ENCODE peak calls at places on chromosome X, in six cellular contexts. F, Q, O, H, D and L are unnamed samples.

GRCh38 chrX:19958530-19959486 is 32.1 kb downstream of the BCLAF3 start:
- DNase-seq in H (no peak), D (peak), O (peak), F (no peak), Q (no peak), L (peak)

GRCh38 chrX:71859637-71860036 is 51.0 kb upstream of the NHSL2 start:
- DNase-seq in D (peak), F (no peak), H (peak), O (peak), Q (peak), L (peak)

GRCh38 chrX:135396109-135396508 is 25.6 kb upstream of the SMIM10L2A start:
- DNase-seq in H (no peak), Q (no peak), F (no peak), O (no peak), D (peak), L (peak)

GRCh38 chrX:72048515-72049455 is 82.9 kb downstream of the RTL5 start:
- DNase-seq in F (no peak), D (no peak), O (no peak), Q (no peak), H (no peak), L (no peak)

GRCh38 chrX:147838465-147839131 is 73.1 kb upstream of the FMR1 start:
- DNase-seq in F (no peak), D (no peak), O (peak), Q (no peak), H (no peak), L (peak)

GRCh38 chrX:55039471-55039870 is 8.7 kb upstream of the ALAS2 start:
- DNase-seq in D (no peak), Q (no peak), H (no peak), F (no peak), O (no peak), L (peak)

GRCh38 chrX:120419465-120419864 is 49.6 kb downstream of the LAMP2 start:
- DNase-seq in D (no peak), H (no peak), F (no peak), O (no peak), Q (peak), L (no peak)

GRCh38 chrX:22060952-22061351 is 28.8 kb downstream of the PHEX start:
- DNase-seq in F (no peak), O (no peak), H (peak), Q (no peak), D (no peak), L (no peak)

GRCh38 chrX:115898382-115899001 is 272.1 kb upstream of the AGTR2 start:
- DNase-seq in D (no peak), Q (peak), O (peak), H (no peak), F (no peak), L (peak)

GRCh38 chrX:56794831-56795230 is 65.8 kb downstream of the NBDY start:
- DNase-seq in H (no peak), F (no peak), Q (no peak), O (no peak), D (no peak), L (no peak)

GRCh38 chrX:136870064-136870463 is 10.5 kb downstream of the RBMX start:
- DNase-seq in O (no peak), F (no peak), Q (no peak), D (no peak), H (no peak), L (no peak)

GRCh38 chrX:44873415-44874270 is 655 bp downstream of the KDM6A start:
- DNase-seq in H (peak), O (no peak), D (peak), F (peak), Q (peak), L (peak)

GRCh38 chrX:3518870-3519269 is 172.4 kb upstream of the MXRA5 start:
- DNase-seq in H (peak), Q (no peak), D (peak), F (no peak), O (peak), L (peak)

GRCh38 chrX:20969565-20969964 is 404.7 kb upstream of the CNKSR2 start:
- DNase-seq in D (no peak), H (no peak), O (no peak), F (no peak), Q (no peak), L (no peak)

GRCh38 chrX:150158554-150159332 is 204.4 kb upstream of the MAMLD1 start:
- DNase-seq in Q (no peak), D (no peak), F (no peak), H (no peak), O (no peak), L (no peak)

GRCh38 chrX:150869450-150869849 is 29.0 kb downstream of the CD99L2 start:
- DNase-seq in Q (no peak), F (no peak), H (no peak), D (no peak), O (no peak), L (no peak)

GRCh38 chrX:103220511-103221406 is 5.9 kb downstream of the BEX4 start:
- DNase-seq in Q (no peak), H (no peak), O (no peak), F (no peak), D (no peak), L (no peak)
- H3K4me3 ChIP-seq in Q (no peak), H (no peak), O (no peak), F (no peak), D (no peak), L (no peak)

DNA sequence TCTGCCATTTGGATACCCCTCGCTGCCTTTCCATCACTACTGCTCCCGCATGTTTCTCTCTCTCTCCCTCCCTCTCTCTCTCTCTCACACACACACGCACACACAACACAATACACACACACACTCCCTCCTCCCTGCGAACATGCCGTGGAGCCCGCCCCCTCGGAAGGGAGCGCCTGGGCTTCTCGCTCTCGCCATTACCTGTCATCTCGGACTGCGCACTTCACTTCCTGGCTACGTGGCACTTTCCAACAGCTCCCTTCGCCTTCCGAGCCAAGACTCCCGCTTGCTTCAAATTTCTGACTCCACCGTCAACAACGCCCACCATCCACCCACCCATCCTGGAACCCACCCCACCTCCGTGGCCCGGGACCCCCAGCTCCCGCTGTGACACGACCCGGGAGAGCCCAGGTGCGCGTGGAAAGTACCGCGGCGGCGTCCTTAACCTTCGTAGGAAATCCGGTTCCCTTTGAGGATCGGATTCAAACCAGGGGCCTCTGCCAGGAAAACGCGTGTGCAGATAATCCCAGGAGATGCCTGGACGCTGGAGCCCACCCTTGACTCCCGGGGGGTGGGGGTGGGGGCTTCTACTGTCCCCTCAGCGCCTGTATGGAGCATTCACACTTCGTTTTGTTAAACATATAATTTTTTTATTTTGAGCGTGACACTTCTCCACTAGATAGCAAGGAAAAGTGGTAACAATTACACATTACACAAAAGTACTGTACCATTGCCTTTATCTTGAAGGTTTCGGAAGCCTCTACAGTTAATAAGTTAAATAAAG is 12.5 kb downstream of the ARX start:
- DNase-seq in H (no peak), O (no peak), F (no peak), Q (no peak), D (no peak), L (no peak)
- H3K4me3 ChIP-seq in H (peak), O (no peak), F (no peak), Q (no peak), D (no peak), L (no peak)

GRCh38 chrX:46922601-46923000 is 10.4 kb downstream of the JADE3 start:
- DNase-seq in F (no peak), H (no peak), Q (no peak), O (no peak), D (no peak), L (no peak)
- H3K4me3 ChIP-seq in F (no peak), H (no peak), Q (no peak), O (no peak), D (no peak), L (no peak)

DNA sequence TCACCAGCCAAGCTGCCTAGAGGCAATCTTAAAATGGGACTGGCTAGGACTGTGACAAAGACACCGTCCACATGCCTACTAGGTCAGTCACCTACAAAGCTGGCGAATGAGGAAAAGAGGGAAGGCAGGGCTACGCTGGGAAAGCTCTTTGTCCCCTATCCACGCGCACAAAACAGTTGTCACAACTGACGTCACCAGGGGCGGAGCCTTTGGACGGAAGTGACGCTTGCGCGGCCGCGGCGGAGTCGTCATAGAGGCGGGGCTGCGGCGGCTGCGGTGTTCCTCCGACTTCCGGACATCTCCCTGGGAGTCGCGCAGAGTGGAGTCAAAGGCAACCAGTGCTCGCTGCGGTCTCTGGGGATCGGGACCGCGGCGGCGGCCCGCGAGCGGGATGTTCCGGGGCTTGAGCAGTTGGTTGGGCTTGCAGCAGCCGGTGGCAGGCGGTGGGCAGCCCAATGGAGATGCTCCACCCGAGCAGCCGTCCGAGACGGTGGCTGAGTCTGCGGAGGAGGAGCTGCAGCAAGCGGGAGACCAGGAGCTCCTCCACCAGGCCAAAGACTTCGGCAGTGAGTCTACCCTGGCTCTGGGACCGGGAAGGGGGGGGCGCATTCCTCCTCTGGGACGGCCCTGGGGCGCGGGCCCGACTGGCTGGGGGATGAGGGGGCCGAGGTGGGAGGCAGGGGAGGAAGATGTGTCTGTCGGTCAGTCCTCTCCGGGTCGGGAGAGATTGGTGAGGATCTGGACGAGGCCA is at the start of gene SYAP1:
- DNase-seq in H (peak), D (peak), O (peak), F (peak), Q (peak), L (peak)
- H3K4me3 ChIP-seq in H (peak), D (peak), O (peak), F (peak), Q (peak), L (peak)

GRCh38 chrX:124392794-124393193 is 46.4 kb downstream of the SH2D1A start:
- DNase-seq in F (no peak), D (no peak), H (no peak), Q (no peak), O (no peak), L (no peak)

GRCh38 chrX:124393238-124393637 is 46.9 kb downstream of the SH2D1A start:
- DNase-seq in D (no peak), Q (no peak), O (no peak), H (no peak), F (no peak), L (no peak)

GRCh38 chrX:124393659-124394058 is 47.3 kb downstream of the SH2D1A start:
- DNase-seq in H (no peak), O (no peak), D (no peak), F (no peak), Q (no peak), L (no peak)

DNA sequence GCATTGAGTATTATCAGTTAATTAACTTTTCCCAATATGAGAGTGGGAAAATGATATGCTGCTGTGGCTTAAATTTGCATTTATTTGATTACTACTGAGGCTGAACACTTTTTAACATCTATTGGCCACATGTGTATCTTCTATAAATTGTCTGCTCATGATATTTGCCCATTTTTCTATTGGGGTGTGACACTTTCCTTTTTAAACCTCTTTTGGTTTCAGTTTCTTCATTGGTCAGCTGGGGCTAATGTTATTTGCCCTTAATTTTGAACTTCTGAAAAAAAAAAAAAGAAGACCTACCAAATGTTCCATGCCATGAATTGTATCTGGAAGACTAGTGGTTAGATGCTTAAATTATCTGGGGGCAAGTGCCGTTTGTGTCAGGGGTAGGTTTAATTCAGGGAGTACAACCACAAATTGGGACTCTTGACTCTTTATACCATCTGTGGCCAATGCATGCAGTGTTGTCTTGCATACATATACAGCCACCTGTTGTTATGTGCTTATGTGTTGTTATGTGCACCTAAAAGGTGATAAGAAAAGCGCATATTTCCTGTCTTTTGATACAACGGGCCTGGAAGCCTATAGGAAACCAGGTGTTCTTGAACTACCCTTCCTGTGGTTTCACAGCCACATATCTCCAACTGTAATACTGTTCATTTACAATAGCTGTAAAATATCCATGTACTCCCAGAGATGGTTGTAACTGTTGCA is 48.9 kb downstream of the SH2D1A start:
- DNase-seq in O (no peak), D (no peak), H (no peak), F (no peak), Q (peak), L (no peak)
- H3K4me3 ChIP-seq in O (no peak), D (no peak), H (no peak), F (no peak), Q (no peak), L (no peak)

DNA sequence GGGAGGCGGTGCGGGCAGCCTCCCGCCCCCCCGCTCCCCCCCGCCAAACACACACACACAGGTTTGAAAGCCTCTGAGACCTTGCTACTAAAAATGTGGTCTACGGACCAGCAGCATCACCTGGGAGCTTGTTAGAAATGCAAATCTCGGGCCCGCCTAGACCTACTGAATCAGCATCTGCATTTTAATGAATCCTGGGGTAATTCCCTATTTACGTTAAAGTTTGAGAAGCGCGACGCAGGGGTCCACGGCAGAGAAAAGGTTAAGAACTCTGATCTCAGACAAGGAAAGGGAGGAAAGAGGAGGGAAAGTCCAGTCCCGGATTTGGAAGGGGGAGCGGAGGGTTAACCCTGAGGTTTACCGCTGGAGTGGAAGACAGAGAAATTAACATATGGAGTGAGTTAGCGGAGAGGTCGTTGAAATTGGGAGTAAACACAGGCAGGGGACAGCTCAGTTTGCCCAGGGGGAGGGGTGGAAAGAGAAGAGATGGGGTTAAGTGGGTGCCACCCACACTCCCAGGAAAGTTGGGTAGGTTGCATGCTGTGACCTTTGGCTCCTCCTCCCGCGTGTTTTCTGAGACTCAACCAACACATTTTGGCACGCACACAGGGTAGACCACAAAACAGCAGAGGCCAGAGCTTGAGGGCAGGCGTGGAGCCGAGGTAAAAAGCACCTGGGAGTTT is 483.6 kb downstream of the BCOR start:
- DNase-seq in O (no peak), D (no peak), Q (no peak), F (no peak), H (no peak), L (no peak)
- H3K4me3 ChIP-seq in O (no peak), D (no peak), Q (peak), F (peak), H (peak), L (no peak)